ENCODE peak calls at places on chromosomes 1 and 21, in eight cellular contexts. One of them, this sample, is unnamed.

GRCh38 chr1:68128157-68128556 is 77.7 kb upstream of the DIRAS3 start:
- DNase-seq in hippocampal formation: no peak
- DNase-seq in iris pigment epithelial cell: peak
- DNase-seq in psoas muscle: no peak
- DNase-seq in stimulated activated CD8-positive, alpha-beta memory T cell treated with anti-CD3 and anti-CD28 coated beads, Interleukin-2, amount 100 ng/mL, for 48 hours: no peak
- DNase-seq in endothelial cell: no peak
- DNase-seq in stimulated activated CD4-positive, alpha-beta T cell treated with anti-CD3 and anti-CD28 coated beads, Interleukin-12 subunit alpha, Interleukin-12 subunit beta, amount 100 ng/mL, for 4 hours: no peak
- DNase-seq in NCI-H1930: no peak
- DNase-seq in this sample: peak

GRCh38 chr1:31122779-31123178 is 57.3 kb upstream of the PUM1 start:
- DNase-seq in hippocampal formation: no peak
- DNase-seq in iris pigment epithelial cell: peak
- DNase-seq in psoas muscle: no peak
- DNase-seq in stimulated activated CD8-positive, alpha-beta memory T cell treated with anti-CD3 and anti-CD28 coated beads, Interleukin-2, amount 100 ng/mL, for 48 hours: no peak
- DNase-seq in endothelial cell: no peak
- DNase-seq in stimulated activated CD4-positive, alpha-beta T cell treated with anti-CD3 and anti-CD28 coated beads, Interleukin-12 subunit alpha, Interleukin-12 subunit beta, amount 100 ng/mL, for 4 hours: no peak
- DNase-seq in NCI-H1930: no peak
- DNase-seq in this sample: no peak

GRCh38 chr1:201682964-201683363 is 144.0 kb downstream of the NAV1 start:
- DNase-seq in hippocampal formation: no peak
- DNase-seq in iris pigment epithelial cell: no peak
- DNase-seq in psoas muscle: no peak
- DNase-seq in stimulated activated CD8-positive, alpha-beta memory T cell treated with anti-CD3 and anti-CD28 coated beads, Interleukin-2, amount 100 ng/mL, for 48 hours: no peak
- DNase-seq in endothelial cell: no peak
- DNase-seq in stimulated activated CD4-positive, alpha-beta T cell treated with anti-CD3 and anti-CD28 coated beads, Interleukin-12 subunit alpha, Interleukin-12 subunit beta, amount 100 ng/mL, for 4 hours: no peak
- DNase-seq in NCI-H1930: no peak
- DNase-seq in this sample: no peak

GRCh38 chr1:30652151-30652915 is 71.1 kb downstream of the MATN1 start:
- DNase-seq in hippocampal formation: no peak
- DNase-seq in iris pigment epithelial cell: no peak
- DNase-seq in psoas muscle: no peak
- DNase-seq in stimulated activated CD8-positive, alpha-beta memory T cell treated with anti-CD3 and anti-CD28 coated beads, Interleukin-2, amount 100 ng/mL, for 48 hours: no peak
- DNase-seq in endothelial cell: no peak
- DNase-seq in stimulated activated CD4-positive, alpha-beta T cell treated with anti-CD3 and anti-CD28 coated beads, Interleukin-12 subunit alpha, Interleukin-12 subunit beta, amount 100 ng/mL, for 4 hours: no peak
- DNase-seq in NCI-H1930: no peak
- DNase-seq in this sample: no peak

GRCh38 chr1:200033511-200034261 is 6.2 kb downstream of the NR5A2 start:
- DNase-seq in hippocampal formation: no peak
- DNase-seq in iris pigment epithelial cell: peak
- DNase-seq in psoas muscle: no peak
- DNase-seq in stimulated activated CD8-positive, alpha-beta memory T cell treated with anti-CD3 and anti-CD28 coated beads, Interleukin-2, amount 100 ng/mL, for 48 hours: no peak
- DNase-seq in endothelial cell: no peak
- DNase-seq in stimulated activated CD4-positive, alpha-beta T cell treated with anti-CD3 and anti-CD28 coated beads, Interleukin-12 subunit alpha, Interleukin-12 subunit beta, amount 100 ng/mL, for 4 hours: no peak
- DNase-seq in NCI-H1930: no peak
- DNase-seq in this sample: no peak

GRCh38 chr1:209344146-209344545 is 239.4 kb upstream of the CAMK1G start:
- DNase-seq in hippocampal formation: no peak
- DNase-seq in iris pigment epithelial cell: no peak
- DNase-seq in psoas muscle: no peak
- DNase-seq in stimulated activated CD8-positive, alpha-beta memory T cell treated with anti-CD3 and anti-CD28 coated beads, Interleukin-2, amount 100 ng/mL, for 48 hours: no peak
- DNase-seq in endothelial cell: no peak
- DNase-seq in stimulated activated CD4-positive, alpha-beta T cell treated with anti-CD3 and anti-CD28 coated beads, Interleukin-12 subunit alpha, Interleukin-12 subunit beta, amount 100 ng/mL, for 4 hours: no peak
- DNase-seq in NCI-H1930: no peak
- DNase-seq in this sample: no peak

GRCh38 chr1:47192458-47193384 is 2.9 kb upstream of the PDZK1IP1 start:
- DNase-seq in hippocampal formation: peak
- DNase-seq in iris pigment epithelial cell: peak
- DNase-seq in psoas muscle: peak
- DNase-seq in stimulated activated CD8-positive, alpha-beta memory T cell treated with anti-CD3 and anti-CD28 coated beads, Interleukin-2, amount 100 ng/mL, for 48 hours: peak
- DNase-seq in endothelial cell: peak
- DNase-seq in stimulated activated CD4-positive, alpha-beta T cell treated with anti-CD3 and anti-CD28 coated beads, Interleukin-12 subunit alpha, Interleukin-12 subunit beta, amount 100 ng/mL, for 4 hours: peak
- DNase-seq in NCI-H1930: peak
- DNase-seq in this sample: peak

GRCh38 chr1:68175621-68176398 is 56.5 kb downstream of the WLS start:
- DNase-seq in hippocampal formation: no peak
- DNase-seq in iris pigment epithelial cell: peak
- DNase-seq in psoas muscle: no peak
- DNase-seq in stimulated activated CD8-positive, alpha-beta memory T cell treated with anti-CD3 and anti-CD28 coated beads, Interleukin-2, amount 100 ng/mL, for 48 hours: no peak
- DNase-seq in endothelial cell: no peak
- DNase-seq in stimulated activated CD4-positive, alpha-beta T cell treated with anti-CD3 and anti-CD28 coated beads, Interleukin-12 subunit alpha, Interleukin-12 subunit beta, amount 100 ng/mL, for 4 hours: no peak
- DNase-seq in NCI-H1930: no peak
- DNase-seq in this sample: peak

GRCh38 chr1:164858233-164858632 is 299.2 kb downstream of the PBX1 start:
- DNase-seq in hippocampal formation: no peak
- DNase-seq in iris pigment epithelial cell: no peak
- DNase-seq in psoas muscle: no peak
- DNase-seq in stimulated activated CD8-positive, alpha-beta memory T cell treated with anti-CD3 and anti-CD28 coated beads, Interleukin-2, amount 100 ng/mL, for 48 hours: no peak
- DNase-seq in endothelial cell: no peak
- DNase-seq in stimulated activated CD4-positive, alpha-beta T cell treated with anti-CD3 and anti-CD28 coated beads, Interleukin-12 subunit alpha, Interleukin-12 subunit beta, amount 100 ng/mL, for 4 hours: no peak
- DNase-seq in NCI-H1930: no peak
- DNase-seq in this sample: no peak

GRCh38 chr1:160006312-160006940 is 25.4 kb downstream of the PIGM start:
- DNase-seq in hippocampal formation: no peak
- DNase-seq in iris pigment epithelial cell: peak
- DNase-seq in psoas muscle: peak
- DNase-seq in stimulated activated CD8-positive, alpha-beta memory T cell treated with anti-CD3 and anti-CD28 coated beads, Interleukin-2, amount 100 ng/mL, for 48 hours: peak
- DNase-seq in endothelial cell: peak
- DNase-seq in stimulated activated CD4-positive, alpha-beta T cell treated with anti-CD3 and anti-CD28 coated beads, Interleukin-12 subunit alpha, Interleukin-12 subunit beta, amount 100 ng/mL, for 4 hours: peak
- DNase-seq in NCI-H1930: peak
- DNase-seq in this sample: peak

GRCh38 chr1:115411388-115412063 is 73.5 kb upstream of the NGF start:
- DNase-seq in hippocampal formation: no peak
- DNase-seq in iris pigment epithelial cell: peak
- DNase-seq in psoas muscle: no peak
- DNase-seq in stimulated activated CD8-positive, alpha-beta memory T cell treated with anti-CD3 and anti-CD28 coated beads, Interleukin-2, amount 100 ng/mL, for 48 hours: no peak
- DNase-seq in endothelial cell: no peak
- DNase-seq in stimulated activated CD4-positive, alpha-beta T cell treated with anti-CD3 and anti-CD28 coated beads, Interleukin-12 subunit alpha, Interleukin-12 subunit beta, amount 100 ng/mL, for 4 hours: no peak
- DNase-seq in NCI-H1930: no peak
- DNase-seq in this sample: peak

GRCh38 chr1:3465091-3465934 is 10.8 kb downstream of the ARHGEF16 start:
- DNase-seq in hippocampal formation: no peak
- DNase-seq in iris pigment epithelial cell: no peak
- DNase-seq in psoas muscle: peak
- DNase-seq in stimulated activated CD8-positive, alpha-beta memory T cell treated with anti-CD3 and anti-CD28 coated beads, Interleukin-2, amount 100 ng/mL, for 48 hours: no peak
- DNase-seq in endothelial cell: no peak
- DNase-seq in stimulated activated CD4-positive, alpha-beta T cell treated with anti-CD3 and anti-CD28 coated beads, Interleukin-12 subunit alpha, Interleukin-12 subunit beta, amount 100 ng/mL, for 4 hours: no peak
- DNase-seq in NCI-H1930: no peak
- DNase-seq in this sample: no peak

GRCh38 chr1:15008783-15009709 is 144.5 kb upstream of the TMEM51 start:
- DNase-seq in hippocampal formation: no peak
- DNase-seq in iris pigment epithelial cell: peak
- DNase-seq in psoas muscle: no peak
- DNase-seq in stimulated activated CD8-positive, alpha-beta memory T cell treated with anti-CD3 and anti-CD28 coated beads, Interleukin-2, amount 100 ng/mL, for 48 hours: no peak
- DNase-seq in endothelial cell: peak
- DNase-seq in stimulated activated CD4-positive, alpha-beta T cell treated with anti-CD3 and anti-CD28 coated beads, Interleukin-12 subunit alpha, Interleukin-12 subunit beta, amount 100 ng/mL, for 4 hours: no peak
- DNase-seq in NCI-H1930: no peak
- DNase-seq in this sample: peak

GRCh38 chr1:20726932-20727745 is 5.4 kb downstream of the SH2D5 start:
- DNase-seq in hippocampal formation: no peak
- DNase-seq in iris pigment epithelial cell: no peak
- DNase-seq in psoas muscle: no peak
- DNase-seq in stimulated activated CD8-positive, alpha-beta memory T cell treated with anti-CD3 and anti-CD28 coated beads, Interleukin-2, amount 100 ng/mL, for 48 hours: no peak
- DNase-seq in endothelial cell: no peak
- DNase-seq in stimulated activated CD4-positive, alpha-beta T cell treated with anti-CD3 and anti-CD28 coated beads, Interleukin-12 subunit alpha, Interleukin-12 subunit beta, amount 100 ng/mL, for 4 hours: no peak
- DNase-seq in NCI-H1930: no peak
- DNase-seq in this sample: no peak

GRCh38 chr1:27318596-27318995 is 3.4 kb upstream of the TMEM222 start:
- DNase-seq in hippocampal formation: no peak
- DNase-seq in iris pigment epithelial cell: no peak
- DNase-seq in psoas muscle: no peak
- DNase-seq in stimulated activated CD8-positive, alpha-beta memory T cell treated with anti-CD3 and anti-CD28 coated beads, Interleukin-2, amount 100 ng/mL, for 48 hours: no peak
- DNase-seq in endothelial cell: no peak
- DNase-seq in stimulated activated CD4-positive, alpha-beta T cell treated with anti-CD3 and anti-CD28 coated beads, Interleukin-12 subunit alpha, Interleukin-12 subunit beta, amount 100 ng/mL, for 4 hours: no peak
- DNase-seq in NCI-H1930: no peak
- DNase-seq in this sample: no peak

GRCh38 chr21:46509760-46510159 is 51.1 kb downstream of the DIP2A start:
- DNase-seq in hippocampal formation: no peak
- DNase-seq in iris pigment epithelial cell: peak
- DNase-seq in psoas muscle: no peak
- DNase-seq in stimulated activated CD8-positive, alpha-beta memory T cell treated with anti-CD3 and anti-CD28 coated beads, Interleukin-2, amount 100 ng/mL, for 48 hours: no peak
- DNase-seq in endothelial cell: no peak
- DNase-seq in stimulated activated CD4-positive, alpha-beta T cell treated with anti-CD3 and anti-CD28 coated beads, Interleukin-12 subunit alpha, Interleukin-12 subunit beta, amount 100 ng/mL, for 4 hours: no peak
- DNase-seq in NCI-H1930: no peak
- DNase-seq in this sample: no peak

GRCh38 chr1:65949230-65949626 is 156.5 kb downstream of the PDE4B start:
- DNase-seq in hippocampal formation: no peak
- DNase-seq in iris pigment epithelial cell: no peak
- DNase-seq in psoas muscle: no peak
- DNase-seq in stimulated activated CD8-positive, alpha-beta memory T cell treated with anti-CD3 and anti-CD28 coated beads, Interleukin-2, amount 100 ng/mL, for 48 hours: no peak
- DNase-seq in endothelial cell: no peak
- DNase-seq in stimulated activated CD4-positive, alpha-beta T cell treated with anti-CD3 and anti-CD28 coated beads, Interleukin-12 subunit alpha, Interleukin-12 subunit beta, amount 100 ng/mL, for 4 hours: no peak
- DNase-seq in NCI-H1930: no peak
- DNase-seq in this sample: peak

GRCh38 chr1:84721152-84721551 is 30.9 kb upstream of the SSX2IP start:
- DNase-seq in hippocampal formation: no peak
- DNase-seq in iris pigment epithelial cell: peak
- DNase-seq in psoas muscle: no peak
- DNase-seq in stimulated activated CD8-positive, alpha-beta memory T cell treated with anti-CD3 and anti-CD28 coated beads, Interleukin-2, amount 100 ng/mL, for 48 hours: no peak
- DNase-seq in endothelial cell: no peak
- DNase-seq in stimulated activated CD4-positive, alpha-beta T cell treated with anti-CD3 and anti-CD28 coated beads, Interleukin-12 subunit alpha, Interleukin-12 subunit beta, amount 100 ng/mL, for 4 hours: no peak
- DNase-seq in NCI-H1930: no peak
- DNase-seq in this sample: peak

GRCh38 chr1:51284487-51284954 is 45.8 kb downstream of the TTC39A start:
- DNase-seq in hippocampal formation: no peak
- DNase-seq in iris pigment epithelial cell: peak
- DNase-seq in psoas muscle: no peak
- DNase-seq in stimulated activated CD8-positive, alpha-beta memory T cell treated with anti-CD3 and anti-CD28 coated beads, Interleukin-2, amount 100 ng/mL, for 48 hours: no peak
- DNase-seq in endothelial cell: no peak
- DNase-seq in stimulated activated CD4-positive, alpha-beta T cell treated with anti-CD3 and anti-CD28 coated beads, Interleukin-12 subunit alpha, Interleukin-12 subunit beta, amount 100 ng/mL, for 4 hours: no peak
- DNase-seq in NCI-H1930: no peak
- DNase-seq in this sample: peak

GRCh38 chr1:33030575-33030974 is 6.1 kb downstream of the AK2 start:
- DNase-seq in hippocampal formation: no peak
- DNase-seq in iris pigment epithelial cell: peak
- DNase-seq in psoas muscle: no peak
- DNase-seq in stimulated activated CD8-positive, alpha-beta memory T cell treated with anti-CD3 and anti-CD28 coated beads, Interleukin-2, amount 100 ng/mL, for 48 hours: no peak
- DNase-seq in endothelial cell: no peak
- DNase-seq in stimulated activated CD4-positive, alpha-beta T cell treated with anti-CD3 and anti-CD28 coated beads, Interleukin-12 subunit alpha, Interleukin-12 subunit beta, amount 100 ng/mL, for 4 hours: no peak
- DNase-seq in NCI-H1930: no peak
- DNase-seq in this sample: peak

GRCh38 chr1:42005530-42005929 is 86.8 kb upstream of the HIVEP3 start:
- DNase-seq in hippocampal formation: no peak
- DNase-seq in iris pigment epithelial cell: peak
- DNase-seq in psoas muscle: no peak
- DNase-seq in stimulated activated CD8-positive, alpha-beta memory T cell treated with anti-CD3 and anti-CD28 coated beads, Interleukin-2, amount 100 ng/mL, for 48 hours: no peak
- DNase-seq in endothelial cell: no peak
- DNase-seq in stimulated activated CD4-positive, alpha-beta T cell treated with anti-CD3 and anti-CD28 coated beads, Interleukin-12 subunit alpha, Interleukin-12 subunit beta, amount 100 ng/mL, for 4 hours: no peak
- DNase-seq in NCI-H1930: no peak
- DNase-seq in this sample: no peak

GRCh38 chr1:187794561-187794960 is 965.8 kb downstream of the PLA2G4A start:
- DNase-seq in hippocampal formation: no peak
- DNase-seq in iris pigment epithelial cell: no peak
- DNase-seq in psoas muscle: no peak
- DNase-seq in stimulated activated CD8-positive, alpha-beta memory T cell treated with anti-CD3 and anti-CD28 coated beads, Interleukin-2, amount 100 ng/mL, for 48 hours: no peak
- DNase-seq in endothelial cell: no peak
- DNase-seq in stimulated activated CD4-positive, alpha-beta T cell treated with anti-CD3 and anti-CD28 coated beads, Interleukin-12 subunit alpha, Interleukin-12 subunit beta, amount 100 ng/mL, for 4 hours: no peak
- DNase-seq in NCI-H1930: no peak
- DNase-seq in this sample: peak

GRCh38 chr1:68211781-68212180 is 20.5 kb downstream of the WLS start:
- DNase-seq in hippocampal formation: no peak
- DNase-seq in iris pigment epithelial cell: no peak
- DNase-seq in psoas muscle: no peak
- DNase-seq in stimulated activated CD8-positive, alpha-beta memory T cell treated with anti-CD3 and anti-CD28 coated beads, Interleukin-2, amount 100 ng/mL, for 48 hours: no peak
- DNase-seq in endothelial cell: no peak
- DNase-seq in stimulated activated CD4-positive, alpha-beta T cell treated with anti-CD3 and anti-CD28 coated beads, Interleukin-12 subunit alpha, Interleukin-12 subunit beta, amount 100 ng/mL, for 4 hours: no peak
- DNase-seq in NCI-H1930: no peak
- DNase-seq in this sample: peak

GRCh38 chr1:7953850-7954609 is 7.5 kb upstream of the PARK7 start:
- DNase-seq in hippocampal formation: peak
- DNase-seq in iris pigment epithelial cell: peak
- DNase-seq in psoas muscle: peak
- DNase-seq in stimulated activated CD8-positive, alpha-beta memory T cell treated with anti-CD3 and anti-CD28 coated beads, Interleukin-2, amount 100 ng/mL, for 48 hours: peak
- DNase-seq in endothelial cell: peak
- DNase-seq in stimulated activated CD4-positive, alpha-beta T cell treated with anti-CD3 and anti-CD28 coated beads, Interleukin-12 subunit alpha, Interleukin-12 subunit beta, amount 100 ng/mL, for 4 hours: peak
- DNase-seq in NCI-H1930: peak
- DNase-seq in this sample: peak

GRCh38 chr1:102640872-102641271 is 467.4 kb downstream of the COL11A1 start:
- DNase-seq in hippocampal formation: no peak
- DNase-seq in iris pigment epithelial cell: no peak
- DNase-seq in psoas muscle: no peak
- DNase-seq in stimulated activated CD8-positive, alpha-beta memory T cell treated with anti-CD3 and anti-CD28 coated beads, Interleukin-2, amount 100 ng/mL, for 48 hours: no peak
- DNase-seq in endothelial cell: no peak
- DNase-seq in stimulated activated CD4-positive, alpha-beta T cell treated with anti-CD3 and anti-CD28 coated beads, Interleukin-12 subunit alpha, Interleukin-12 subunit beta, amount 100 ng/mL, for 4 hours: no peak
- DNase-seq in NCI-H1930: no peak
- DNase-seq in this sample: no peak

GRCh38 chr21:17607684-17608083 is 5.0 kb downstream of the BTG3 start:
- DNase-seq in hippocampal formation: no peak
- DNase-seq in iris pigment epithelial cell: peak
- DNase-seq in psoas muscle: no peak
- DNase-seq in stimulated activated CD8-positive, alpha-beta memory T cell treated with anti-CD3 and anti-CD28 coated beads, Interleukin-2, amount 100 ng/mL, for 48 hours: no peak
- DNase-seq in endothelial cell: no peak
- DNase-seq in stimulated activated CD4-positive, alpha-beta T cell treated with anti-CD3 and anti-CD28 coated beads, Interleukin-12 subunit alpha, Interleukin-12 subunit beta, amount 100 ng/mL, for 4 hours: no peak
- DNase-seq in NCI-H1930: no peak
- DNase-seq in this sample: no peak

GRCh38 chr1:219296430-219296850 is 122.8 kb downstream of the LYPLAL1 start:
- DNase-seq in hippocampal formation: no peak
- DNase-seq in iris pigment epithelial cell: peak
- DNase-seq in psoas muscle: no peak
- DNase-seq in stimulated activated CD8-positive, alpha-beta memory T cell treated with anti-CD3 and anti-CD28 coated beads, Interleukin-2, amount 100 ng/mL, for 48 hours: no peak
- DNase-seq in endothelial cell: no peak
- DNase-seq in stimulated activated CD4-positive, alpha-beta T cell treated with anti-CD3 and anti-CD28 coated beads, Interleukin-12 subunit alpha, Interleukin-12 subunit beta, amount 100 ng/mL, for 4 hours: no peak
- DNase-seq in NCI-H1930: no peak
- DNase-seq in this sample: no peak

GRCh38 chr21:36646011-36646410 is 52.9 kb upstream of the SIM2 start:
- DNase-seq in hippocampal formation: no peak
- DNase-seq in iris pigment epithelial cell: no peak
- DNase-seq in psoas muscle: no peak
- DNase-seq in stimulated activated CD8-positive, alpha-beta memory T cell treated with anti-CD3 and anti-CD28 coated beads, Interleukin-2, amount 100 ng/mL, for 48 hours: no peak
- DNase-seq in endothelial cell: no peak
- DNase-seq in stimulated activated CD4-positive, alpha-beta T cell treated with anti-CD3 and anti-CD28 coated beads, Interleukin-12 subunit alpha, Interleukin-12 subunit beta, amount 100 ng/mL, for 4 hours: no peak
- DNase-seq in NCI-H1930: no peak
- DNase-seq in this sample: no peak

GRCh38 chr21:42310411-42311001 is 4.7 kb downstream of the TFF3 start:
- DNase-seq in hippocampal formation: no peak
- DNase-seq in iris pigment epithelial cell: no peak
- DNase-seq in psoas muscle: no peak
- DNase-seq in stimulated activated CD8-positive, alpha-beta memory T cell treated with anti-CD3 and anti-CD28 coated beads, Interleukin-2, amount 100 ng/mL, for 48 hours: no peak
- DNase-seq in endothelial cell: no peak
- DNase-seq in stimulated activated CD4-positive, alpha-beta T cell treated with anti-CD3 and anti-CD28 coated beads, Interleukin-12 subunit alpha, Interleukin-12 subunit beta, amount 100 ng/mL, for 4 hours: no peak
- DNase-seq in NCI-H1930: no peak
- DNase-seq in this sample: no peak